ENCODE peak calls at places on chromosomes 2 and 18, in ten cellular contexts. C is adrenal gland, D is stomach, W is A549, B is spleen, M is uterus, F is upper lobe of left lung, O is transverse colon, V is sigmoid colon, Y is heart left ventricle. N is an unnamed sample.

GRCh38 chr2:48107326-48107925 is 201.1 kb upstream of the FBXO11 start:
- DNase-seq in C (peak), D (no peak), W (peak), B (no peak), M (no peak), F (no peak), O (no peak), V (no peak), Y (no peak), N (peak)

GRCh38 chr2:108074945-108075344 is 88.6 kb downstream of the SLC5A7 start:
- DNase-seq in C (no peak), D (no peak), W (no peak), B (no peak), M (no peak), F (no peak), O (no peak), V (no peak), Y (no peak), N (no peak)

GRCh38 chr2:182594286-182594685 is 121.8 kb upstream of the DNAJC10 start:
- DNase-seq in C (no peak), D (no peak), W (no peak), B (no peak), M (no peak), F (no peak), O (no peak), V (no peak), Y (no peak), N (no peak)

GRCh38 chr18:11885278-11885991 is 22.7 kb downstream of the MPPE1 start:
- DNase-seq in C (peak), D (no peak), W (no peak), B (no peak), M (no peak), F (peak), O (peak), V (no peak), Y (no peak), N (no peak)

GRCh38 chr2:28802975-28803429 is 7.6 kb upstream of the SPDYA start:
- DNase-seq in C (no peak), D (no peak), W (no peak), B (no peak), M (no peak), F (no peak), O (no peak), V (no peak), Y (no peak), N (no peak)

GRCh38 chr2:239295377-239296019 is 105.3 kb downstream of the HDAC4 start:
- DNase-seq in C (no peak), D (no peak), W (no peak), B (no peak), M (no peak), F (peak), O (no peak), V (no peak), Y (no peak), N (no peak)

GRCh38 chr2:68971591-68972231 is 2.7 kb upstream of the GKN1 start:
- DNase-seq in C (no peak), D (peak), W (peak), B (no peak), M (no peak), F (no peak), O (no peak), V (no peak), Y (no peak), N (peak)

GRCh38 chr2:37627715-37628114 is 43.7 kb downstream of the CDC42EP3 start:
- DNase-seq in C (no peak), D (no peak), W (no peak), B (no peak), M (no peak), F (no peak), O (no peak), V (no peak), Y (no peak), N (no peak)

GRCh38 chr2:18498531-18498930 is 61.9 kb downstream of the RDH14 start:
- DNase-seq in C (no peak), D (no peak), W (no peak), B (no peak), M (no peak), F (no peak), O (no peak), V (no peak), Y (no peak), N (no peak)

GRCh38 chr2:70088508-70089219 is 1.4 kb downstream of the PCBP1 start:
- DNase-seq in C (no peak), D (no peak), W (no peak), B (no peak), M (no peak), F (no peak), O (no peak), V (no peak), Y (no peak), N (no peak)

GRCh38 chr2:123715467-123715982 is 309.6 kb upstream of the CNTNAP5 start:
- DNase-seq in C (no peak), D (no peak), W (no peak), B (no peak), M (no peak), F (no peak), O (no peak), V (no peak), Y (no peak), N (no peak)

GRCh38 chr2:25673170-25674002 is at the start of gene DTNB:
- DNase-seq in C (peak), D (peak), W (peak), B (peak), M (peak), F (peak), O (peak), V (peak), Y (peak), N (peak)

GRCh38 chr18:50633992-50634391 is 74.1 kb downstream of the MAPK4 start:
- DNase-seq in C (no peak), D (no peak), W (no peak), B (no peak), M (no peak), F (no peak), O (no peak), V (peak), Y (no peak), N (no peak)

GRCh38 chr2:147594038-147594437 is 250.8 kb upstream of the ACVR2A start:
- DNase-seq in C (no peak), D (no peak), W (no peak), B (no peak), M (no peak), F (no peak), O (no peak), V (no peak), Y (no peak), N (no peak)

GRCh38 chr2:188922191-188922590 is 52.0 kb upstream of the COL3A1 start:
- DNase-seq in C (no peak), D (no peak), W (no peak), B (no peak), M (no peak), F (no peak), O (no peak), V (no peak), Y (no peak), N (no peak)

GRCh38 chr2:70552501-70553333 is 909 bp downstream of the TGFA start:
- DNase-seq in C (no peak), D (peak), W (no peak), B (no peak), M (no peak), F (no peak), O (peak), V (no peak), Y (no peak), N (no peak)

GRCh38 chr2:61470122-61470951 is 550 bp downstream of the USP34 start:
- DNase-seq in C (peak), D (peak), W (peak), B (peak), M (peak), F (peak), O (peak), V (peak), Y (peak), N (peak)
- TF ChIP-seq POLR2A in C (no peak), D (no peak), W (peak), B (no peak), M (no peak), F (no peak), O (no peak), V (no peak), Y (no peak), N (peak)

DNA sequence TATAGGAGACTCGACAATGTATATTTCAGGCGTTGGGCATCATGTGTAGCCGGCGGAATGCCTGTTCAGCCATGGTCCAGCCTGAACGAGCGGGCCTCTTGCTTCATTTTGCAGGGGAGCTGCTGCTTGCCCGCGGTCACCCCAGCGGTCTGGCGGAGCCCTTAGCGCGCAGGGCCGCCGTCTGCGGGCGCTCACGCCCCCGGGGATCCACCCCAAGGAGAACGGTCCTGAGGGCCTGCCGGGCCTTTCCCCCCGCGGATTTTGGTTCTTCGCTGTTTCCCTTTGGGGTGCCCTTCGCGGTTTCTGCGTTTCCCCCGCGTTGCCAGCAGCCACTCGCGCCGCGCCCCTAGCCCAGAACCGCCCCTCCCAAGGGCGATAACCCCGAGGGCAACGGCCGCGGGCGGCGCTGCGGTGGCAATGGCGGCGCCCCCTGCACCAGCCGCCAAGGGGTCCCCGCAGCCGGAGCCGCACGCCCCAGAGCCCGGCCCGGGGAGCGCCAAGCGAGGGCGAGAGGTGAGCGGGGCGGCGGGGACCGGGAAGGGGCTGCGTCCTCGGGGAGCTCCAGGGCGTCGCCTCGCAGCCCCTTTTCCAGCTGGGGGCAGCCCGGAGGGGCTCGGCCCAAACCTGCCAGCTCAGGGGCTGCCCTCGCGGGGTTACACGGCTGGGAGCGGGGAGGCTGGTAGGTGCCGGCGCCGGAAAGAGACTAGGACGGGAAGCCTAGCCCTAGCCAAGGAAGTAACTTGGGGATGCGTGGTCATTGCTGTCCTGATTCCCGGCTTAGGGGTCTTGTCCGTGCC is at the start of gene MFSD2B:
- DNase-seq in C (no peak), D (no peak), W (no peak), B (no peak), M (no peak), F (no peak), O (no peak), V (no peak), Y (no peak), N (no peak)
- TF ChIP-seq POLR2A in C (no peak), D (no peak), W (no peak), B (no peak), M (no peak), F (no peak), O (no peak), V (no peak), Y (no peak), N (no peak)

GRCh38 chr2:207332473-207333212 is 166.9 kb upstream of the KLF7 start:
- DNase-seq in C (no peak), D (no peak), W (no peak), B (no peak), M (no peak), F (no peak), O (no peak), V (no peak), Y (no peak), N (no peak)

GRCh38 chr2:207331674-207332073 is 165.9 kb upstream of the KLF7 start:
- DNase-seq in C (no peak), D (no peak), W (no peak), B (no peak), M (no peak), F (no peak), O (no peak), V (no peak), Y (no peak), N (no peak)

GRCh38 chr2:207333599-207334308 is 168.0 kb upstream of the KLF7 start:
- DNase-seq in C (no peak), D (no peak), W (no peak), B (no peak), M (no peak), F (no peak), O (no peak), V (no peak), Y (no peak), N (no peak)

GRCh38 chr2:207328944-207329386 is 163.2 kb upstream of the KLF7 start:
- DNase-seq in C (no peak), D (no peak), W (no peak), B (no peak), M (no peak), F (no peak), O (no peak), V (no peak), Y (no peak), N (no peak)

GRCh38 chr2:207330912-207331311 is 165.2 kb upstream of the KLF7 start:
- DNase-seq in C (peak), D (peak), W (peak), B (no peak), M (peak), F (peak), O (no peak), V (no peak), Y (no peak), N (peak)
- TF ChIP-seq POLR2A in C (peak), D (no peak), W (no peak), B (no peak), M (no peak), F (no peak), O (no peak), V (no peak), Y (no peak), N (no peak)

GRCh38 chr18:24136967-24137373 is 1.9 kb upstream of the CABYR start:
- DNase-seq in C (no peak), D (no peak), W (no peak), B (no peak), M (no peak), F (no peak), O (no peak), V (no peak), Y (no peak), N (no peak)

GRCh38 chr18:24138281-24138883 is 480 bp upstream of the CABYR start:
- DNase-seq in C (no peak), D (no peak), W (no peak), B (no peak), M (no peak), F (no peak), O (no peak), V (no peak), Y (no peak), N (no peak)

GRCh38 chr18:24142376-24142775 is 3.5 kb downstream of the CABYR start:
- DNase-seq in C (no peak), D (no peak), W (no peak), B (no peak), M (no peak), F (no peak), O (no peak), V (no peak), Y (no peak), N (no peak)

GRCh38 chr18:24140697-24141096 is 1.8 kb downstream of the CABYR start:
- DNase-seq in C (no peak), D (no peak), W (no peak), B (no peak), M (no peak), F (no peak), O (no peak), V (no peak), Y (no peak), N (no peak)

GRCh38 chr18:24138884-24139616 is at the start of gene CABYR:
- DNase-seq in C (peak), D (peak), W (peak), B (peak), M (peak), F (peak), O (peak), V (peak), Y (peak), N (peak)
- TF ChIP-seq POLR2A in C (peak), D (no peak), W (peak), B (no peak), M (no peak), F (no peak), O (peak), V (no peak), Y (no peak), N (peak)

GRCh38 chr18:10454800-10455550 is 540 bp downstream of the APCDD1 start:
- DNase-seq in C (no peak), D (peak), W (peak), B (no peak), M (peak), F (no peak), O (no peak), V (no peak), Y (no peak), N (no peak)

GRCh38 chr18:10457798-10458197 is 3.4 kb downstream of the APCDD1 start:
- DNase-seq in C (no peak), D (no peak), W (no peak), B (no peak), M (no peak), F (no peak), O (no peak), V (no peak), Y (no peak), N (no peak)

GRCh38 chr18:10453885-10454772 is at the start of gene APCDD1:
- DNase-seq in C (peak), D (peak), W (peak), B (no peak), M (peak), F (peak), O (peak), V (peak), Y (peak), N (no peak)

GRCh38 chr18:10455726-10456453 is 1.5 kb downstream of the APCDD1 start:
- DNase-seq in C (no peak), D (no peak), W (no peak), B (no peak), M (no peak), F (no peak), O (no peak), V (no peak), Y (no peak), N (no peak)

DNA sequence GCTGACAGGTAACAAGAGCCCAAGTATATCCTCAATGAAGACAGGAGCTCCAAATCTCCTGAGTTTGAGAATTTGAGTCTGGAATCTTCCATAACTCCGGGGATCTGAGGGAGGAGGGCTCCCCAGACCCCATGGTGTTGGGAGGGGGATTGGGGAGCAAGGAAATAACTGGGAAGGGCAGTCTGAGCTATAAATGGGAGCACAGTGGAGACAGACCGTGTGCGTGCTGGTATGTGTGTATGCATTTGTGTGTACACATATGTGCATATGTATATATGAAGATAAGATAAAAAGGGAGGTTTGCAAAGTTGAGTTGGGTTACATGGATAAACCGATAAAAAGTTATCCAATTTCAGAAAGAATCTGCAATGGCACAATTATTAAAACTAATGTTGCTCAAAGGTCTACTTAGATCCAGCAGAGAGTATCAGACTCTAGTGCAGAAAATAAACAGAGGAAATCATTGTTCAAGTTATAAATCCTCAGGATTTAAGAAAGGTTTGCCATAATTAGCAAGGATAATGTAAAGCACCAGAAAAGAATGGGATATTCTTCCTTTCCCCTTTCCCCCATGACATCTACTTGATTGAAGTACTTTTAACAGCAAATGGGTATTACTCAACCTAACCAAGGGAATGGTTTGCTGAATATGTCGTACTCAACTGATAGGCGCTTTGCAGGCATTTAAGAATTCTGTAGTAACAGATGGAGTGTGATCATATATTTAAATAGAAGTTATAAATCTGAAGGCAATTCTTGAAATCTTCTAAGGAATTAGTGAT is 2.5 kb downstream of the APCDD1 start:
- DNase-seq in C (no peak), D (no peak), W (no peak), B (no peak), M (no peak), F (no peak), O (no peak), V (no peak), Y (no peak), N (no peak)
- TF ChIP-seq POLR2A in C (no peak), D (no peak), W (no peak), B (no peak), M (no peak), F (no peak), O (no peak), V (no peak), Y (no peak), N (no peak)

GRCh38 chr2:191029280-191029908 is 15.4 kb upstream of the STAT1 start:
- DNase-seq in C (no peak), D (no peak), W (no peak), B (no peak), M (no peak), F (no peak), O (no peak), V (no peak), Y (no peak), N (no peak)

GRCh38 chr2:191032588-191033429 is 18.8 kb upstream of the STAT1 start:
- DNase-seq in C (no peak), D (no peak), W (no peak), B (no peak), M (no peak), F (peak), O (no peak), V (no peak), Y (no peak), N (no peak)

GRCh38 chr2:191030521-191031154 is 16.7 kb upstream of the STAT1 start:
- DNase-seq in C (peak), D (no peak), W (peak), B (no peak), M (peak), F (no peak), O (no peak), V (no peak), Y (no peak), N (no peak)

GRCh38 chr2:191026377-191026776 is 12.4 kb upstream of the STAT1 start:
- DNase-seq in C (no peak), D (no peak), W (no peak), B (no peak), M (no peak), F (no peak), O (no peak), V (no peak), Y (no peak), N (no peak)

GRCh38 chr2:191031256-191031655 is 17.3 kb upstream of the STAT1 start:
- DNase-seq in C (no peak), D (no peak), W (no peak), B (no peak), M (no peak), F (no peak), O (no peak), V (no peak), Y (no peak), N (no peak)
- TF ChIP-seq POLR2A in C (no peak), D (no peak), W (no peak), B (no peak), M (no peak), F (no peak), O (no peak), V (no peak), Y (no peak), N (no peak)

DNA sequence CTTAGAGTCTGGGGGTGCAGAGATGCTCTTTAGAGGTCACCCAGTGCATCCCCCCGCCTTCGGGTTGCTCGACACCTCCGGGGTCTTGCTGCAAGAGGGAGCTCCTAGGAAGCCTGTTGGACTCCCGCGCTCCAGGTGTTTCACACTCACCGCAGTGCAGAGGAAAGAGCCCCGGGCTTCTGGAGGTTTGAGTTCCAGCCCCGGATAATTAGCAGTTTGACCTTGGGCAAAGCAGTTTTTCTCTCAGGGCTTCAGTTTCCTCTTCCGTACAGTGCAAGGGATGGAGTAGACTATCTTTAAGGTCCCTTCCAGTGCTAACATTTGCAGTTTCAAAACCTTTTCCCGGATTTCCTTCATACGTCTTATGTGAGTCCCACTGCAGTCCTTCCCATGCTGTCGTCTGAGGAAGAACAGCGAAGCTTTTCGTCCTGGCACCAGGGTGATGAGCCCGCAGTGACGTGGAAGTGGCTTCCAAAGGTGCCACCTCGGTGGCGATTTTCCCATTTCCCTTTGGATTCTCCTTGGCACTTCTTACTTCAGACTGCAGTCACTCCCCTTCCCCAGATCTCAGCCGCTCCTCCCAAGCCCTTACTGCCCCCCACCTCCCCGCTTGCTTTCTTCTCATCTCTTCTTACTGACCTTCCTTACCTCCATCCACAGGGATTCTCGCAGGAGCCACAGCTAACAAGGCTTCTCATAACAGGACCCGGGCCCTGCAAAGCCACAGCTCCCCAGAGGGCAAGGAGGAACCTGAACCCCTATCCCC is 585 bp downstream of the PNKD start:
- DNase-seq in C (no peak), D (no peak), W (no peak), B (no peak), M (no peak), F (no peak), O (peak), V (no peak), Y (no peak), N (peak)
- TF ChIP-seq POLR2A in C (peak), D (no peak), W (no peak), B (no peak), M (no peak), F (no peak), O (peak), V (no peak), Y (no peak), N (no peak)

GRCh38 chr2:145751634-145752033 is 1231.7 kb upstream of the ZEB2 start:
- DNase-seq in C (peak), D (no peak), W (no peak), B (no peak), M (no peak), F (no peak), O (no peak), V (no peak), Y (no peak), N (no peak)
- TF ChIP-seq POLR2A in C (no peak), D (no peak), W (no peak), B (no peak), M (no peak), F (no peak), O (no peak), V (no peak), Y (no peak), N (no peak)